ENCODE peak calls at places on chromosomes 6 and 20, in nine cellular contexts. X, Q, M, Z, D, H, F, I and R are unnamed samples.

GRCh38 chr6:13681305-13682061 is 30.2 kb downstream of the RANBP9 start:
- DNase-seq in Z (no peak), X (no peak), I (no peak), M (no peak), F (no peak), D (no peak), Q (no peak), H (no peak), R (no peak)

GRCh38 chr20:52490715-52491430 is 299.3 kb upstream of the ZFP64 start:
- DNase-seq in Z (no peak), X (no peak), F (no peak), Q (no peak), M (peak; percentile 98), H (no peak), I (no peak), D (no peak), R (no peak)

GRCh38 chr20:61442075-61442670 is 190.1 kb downstream of the CDH4 start:
- DNase-seq in Z (no peak), M (peak; percentile 64), Q (no peak), D (no peak), H (no peak), X (no peak), F (no peak), I (no peak), R (no peak)

GRCh38 chr6:15444881-15445280 is 199.0 kb downstream of the JARID2 start:
- DNase-seq in M (peak; percentile 19), Q (no peak), D (no peak), H (no peak), X (peak; percentile 39), F (no peak), Z (no peak), I (no peak), R (no peak)

GRCh38 chr20:36210561-36210960 is 25.7 kb upstream of the AAR2 start:
- DNase-seq in H (no peak), I (no peak), D (no peak), X (no peak), M (no peak), F (no peak), Q (no peak), Z (no peak), R (no peak)

GRCh38 chr20:6034134-6034969 is 19.5 kb downstream of the LRRN4 start:
- DNase-seq in X (no peak), I (no peak), M (peak; percentile 54), Z (no peak), F (no peak), H (no peak), Q (no peak), D (no peak), R (no peak)

GRCh38 chr20:11796041-11796440 is 121.7 kb upstream of the BTBD3 start:
- DNase-seq in D (no peak), I (no peak), H (no peak), M (peak; percentile 70), Z (no peak), Q (no peak), F (no peak), X (no peak), R (no peak)

GRCh38 chr6:147554281-147554680 is 45.8 kb downstream of the SAMD5 start:
- DNase-seq in Z (no peak), H (no peak), M (no peak), D (no peak), Q (peak; percentile 12), X (no peak), I (no peak), F (no peak), R (no peak)

GRCh38 chr6:147870745-147871144 is 362.3 kb downstream of the SAMD5 start:
- DNase-seq in H (no peak), D (no peak), I (no peak), Q (no peak), X (no peak), F (no peak), Z (no peak), M (no peak), R (no peak)

GRCh38 chr6:157187182-157188093 is 135.9 kb downstream of the TMEM242 start:
- DNase-seq in Z (no peak), X (no peak), H (no peak), M (peak; percentile 6), F (no peak), Q (peak; percentile 34), D (no peak), I (no peak), R (no peak)

GRCh38 chr6:50907565-50907964 is 88.9 kb downstream of the TFAP2B start:
- DNase-seq in M (no peak), Z (no peak), I (no peak), F (no peak), H (no peak), Q (no peak), D (no peak), X (no peak), R (no peak)

GRCh38 chr6:114342826-114343781 is at the start of gene HS3ST5:
- DNase-seq in M (peak; percentile 48), Z (peak; percentile 64), H (peak; percentile 91), I (no peak), Q (peak; percentile 12), D (peak; percentile 32), F (peak; percentile 45), X (peak; percentile 56), R (peak; percentile 32)

GRCh38 chr20:25229486-25230176 is 18.3 kb upstream of the PYGB start:
- DNase-seq in H (no peak), D (no peak), F (no peak), I (no peak), X (no peak), M (no peak), Q (no peak), Z (no peak), R (no peak)
- H3K27ac ChIP-seq in H (no peak overlapping the region), D (no peak overlapping the region), F (no peak overlapping the region), I (no peak overlapping the region), X (no peak overlapping the region), M (no peak overlapping the region), Q (peak overlapping the region; percentile 91), Z (no peak overlapping the region), R (peak overlapping the region; percentile 70)

GRCh38 chr6:35149891-35150566 is 8.9 kb upstream of the TCP11 start:
- DNase-seq in Q (no peak), Z (no peak), M (no peak), X (peak; percentile 69), H (no peak), D (no peak), F (no peak), I (no peak), R (no peak)

GRCh38 chr6:35146453-35146852 is 5.3 kb upstream of the TCP11 start:
- DNase-seq in X (peak; percentile 64), M (peak; percentile 59), Q (peak; percentile 40), H (peak; percentile 71), Z (no peak), D (no peak), I (no peak), F (peak; percentile 59), R (peak; percentile 67)

GRCh38 chr6:35147101-35147885 is 6.2 kb upstream of the TCP11 start:
- DNase-seq in D (no peak), Z (no peak), Q (no peak), X (no peak), I (no peak), H (no peak), F (no peak), M (no peak), R (no peak)

GRCh38 chr6:35145757-35146156 is 4.6 kb upstream of the TCP11 start:
- DNase-seq in Z (no peak), I (no peak), D (no peak), X (no peak), H (no peak), F (no peak), M (no peak), Q (no peak), R (no peak)

GRCh38 chr6:35148167-35148741 is 7.1 kb upstream of the TCP11 start:
- DNase-seq in Z (no peak), X (no peak), I (no peak), F (no peak), D (no peak), Q (no peak), H (peak; percentile 98), M (peak; percentile 28), R (no peak)
- H3K27ac ChIP-seq in Z (no peak overlapping the region), X (no peak overlapping the region), I (no peak overlapping the region), F (no peak overlapping the region), D (no peak overlapping the region), Q (no peak overlapping the region), H (no peak overlapping the region), M (no peak overlapping the region), R (no peak overlapping the region)

DNA sequence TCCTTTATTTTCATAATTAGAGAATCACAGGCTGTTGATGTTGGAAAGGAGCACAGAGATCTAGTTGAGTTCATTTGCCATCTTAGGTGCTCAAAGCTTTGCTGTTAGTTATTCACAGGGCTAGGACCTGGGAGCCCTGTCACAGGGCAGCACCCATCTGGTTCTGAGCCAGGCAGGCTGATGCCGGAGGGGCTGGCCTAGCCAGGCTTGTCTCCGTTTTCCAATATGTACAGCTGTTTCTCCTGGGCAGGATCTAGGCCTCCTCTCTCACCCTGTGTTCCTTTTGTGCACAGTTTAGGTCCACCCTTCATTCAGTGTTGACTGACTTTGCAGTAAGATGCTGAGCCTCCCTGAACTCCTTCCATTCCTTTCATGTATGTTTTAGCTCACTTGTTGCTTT is 33.4 kb downstream of the LRRC1 start:
- DNase-seq in I (no peak), M (no peak), H (no peak), X (no peak), F (no peak), D (no peak), Q (no peak), Z (no peak), R (no peak)
- H3K27ac ChIP-seq in I (no peak overlapping the region), M (no peak overlapping the region), H (no peak overlapping the region), X (no peak overlapping the region), F (no peak overlapping the region), D (no peak overlapping the region), Q (no peak overlapping the region), Z (no peak overlapping the region), R (no peak overlapping the region)

DNA sequence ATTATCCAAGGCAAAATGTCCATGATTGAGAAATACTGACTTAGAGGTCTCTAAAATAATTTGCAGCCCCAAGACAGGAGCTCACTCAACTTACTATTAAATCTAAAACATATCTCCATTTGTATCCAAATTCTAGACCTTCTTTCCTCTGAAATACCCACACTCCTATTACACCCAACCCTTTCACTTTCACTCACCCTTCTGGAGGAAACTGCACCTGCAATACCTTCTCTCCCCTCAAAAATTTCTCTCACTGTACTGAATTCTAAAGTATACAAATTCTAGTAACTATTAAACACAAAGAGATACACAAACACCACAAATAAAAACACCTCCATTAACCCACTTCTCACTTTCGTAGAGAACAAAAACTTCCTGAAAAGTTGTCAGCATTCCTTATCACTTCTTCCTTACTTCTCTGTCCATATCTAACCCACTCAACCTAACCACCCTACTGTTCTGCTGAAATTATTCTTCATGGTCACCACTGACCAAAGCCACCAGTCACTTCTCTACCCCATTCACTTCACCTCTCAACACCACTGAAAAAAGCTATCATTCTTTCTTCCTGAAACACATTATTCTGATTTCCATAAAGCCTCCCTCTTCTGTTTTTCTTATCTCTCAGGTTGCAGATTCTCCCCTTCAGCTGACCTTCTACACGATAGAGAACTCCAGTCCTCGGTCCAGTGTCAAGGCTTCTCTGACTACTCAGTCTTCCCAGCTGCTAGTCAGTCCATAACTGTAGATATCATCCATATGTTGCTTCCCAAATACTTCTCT is 12.0 kb downstream of the LMBRD1 start:
- DNase-seq in F (no peak), I (no peak), X (no peak), Q (no peak), H (no peak), D (no peak), M (no peak), Z (no peak), R (no peak)
- H3K27ac ChIP-seq in F (no peak overlapping the region), I (no peak overlapping the region), X (no peak overlapping the region), Q (no peak overlapping the region), H (no peak overlapping the region), D (no peak overlapping the region), M (no peak overlapping the region), Z (no peak overlapping the region), R (no peak overlapping the region)

GRCh38 chr20:38143646-38144554 is 21.2 kb downstream of the TGM2 start:
- DNase-seq in H (no peak), I (no peak), X (no peak), Q (peak; percentile 57), M (peak; percentile 96), D (peak; percentile 71), Z (no peak), F (no peak), R (peak; percentile 90)
- H3K27ac ChIP-seq in H (no peak overlapping the region), I (no peak overlapping the region), X (no peak overlapping the region), Q (peak overlapping the region; percentile 77), M (peak overlapping the region; percentile 50), D (peak overlapping the region; percentile 80), Z (peak overlapping the region; percentile 44), F (peak overlapping the region; percentile 77), R (peak overlapping the region; percentile 39)